ENCODE peak calls at places on chromosomes 6 and 20, in four cellular contexts. L, U, Q and C are unnamed samples.

GRCh38 chr20:728022-728944 is 40.0 kb downstream of the SLC52A3 start:
- DNase-seq in L (peak), U (peak), Q (no peak), C (peak)

GRCh38 chr6:132244744-132245143 is 156.5 kb downstream of the MOXD1 start:
- DNase-seq in U (no peak), L (no peak), Q (no peak), C (no peak)

GRCh38 chr6:42118162-42119001 is 24.0 kb downstream of the C6orf132 start:
- DNase-seq in L (peak), Q (no peak), U (peak), C (no peak)

GRCh38 chr6:162032620-162033019 is 694.9 kb downstream of the PRKN start:
- DNase-seq in L (no peak), U (no peak), Q (no peak), C (peak)

GRCh38 chr20:22744341-22745193 is 160.2 kb upstream of the FOXA2 start:
- DNase-seq in L (no peak), U (no peak), Q (peak), C (no peak)

GRCh38 chr6:143410859-143411270 is 39.6 kb downstream of the ADAT2 start:
- DNase-seq in U (no peak), L (no peak), Q (no peak), C (no peak)

GRCh38 chr6:31356216-31356945 is 598 bp downstream of the HLA-B start:
- DNase-seq in U (peak), Q (no peak), L (peak), C (peak)

GRCh38 chr20:6829510-6830116 is 62.1 kb downstream of the BMP2 start:
- DNase-seq in L (no peak), Q (no peak), U (no peak), C (peak)

GRCh38 chr20:20480689-20481088 is 112.8 kb downstream of the INSM1 start:
- DNase-seq in U (no peak), Q (no peak), L (no peak), C (peak)

GRCh38 chr6:150622941-150623874 is 23.5 kb downstream of the PLEKHG1 start:
- DNase-seq in Q (no peak), L (no peak), U (no peak), C (peak)

GRCh38 chr20:64139200-64140081 is 24.8 kb upstream of the MYT1 start:
- DNase-seq in U (no peak), L (no peak), Q (no peak), C (no peak)

GRCh38 chr6:41901882-41902519 is 6.8 kb upstream of the USP49 start:
- DNase-seq in L (peak), U (peak), Q (no peak), C (peak)

GRCh38 chr6:4848382-4849068 is 72.3 kb downstream of the CDYL start:
- DNase-seq in U (peak), Q (no peak), L (no peak), C (peak)

GRCh38 chr6:16821834-16822264 is 60.6 kb upstream of the ATXN1 start:
- DNase-seq in U (no peak), L (no peak), Q (no peak), C (no peak)

GRCh38 chr6:81075974-81076373 is 676.5 kb downstream of the TENT5A start:
- DNase-seq in U (no peak), L (no peak), Q (no peak), C (peak)

GRCh38 chr20:49288250-49288751 is 10.4 kb upstream of the ZNFX1 start:
- DNase-seq in U (no peak), L (no peak), Q (no peak), C (no peak)

GRCh38 chr6:26604026-26604425 is 7.3 kb downstream of the ABT1 start:
- DNase-seq in U (no peak), L (no peak), Q (no peak), C (no peak)

GRCh38 chr6:111692327-111693164 is 86.9 kb upstream of the TRAF3IP2 start:
- DNase-seq in U (peak), L (peak), Q (no peak), C (no peak)

GRCh38 chr20:13325033-13325432 is 104.0 kb downstream of the ISM1 start:
- DNase-seq in U (no peak), Q (no peak), L (no peak), C (peak)

GRCh38 chr20:49631074-49631716 is 63.3 kb upstream of the PTGIS start:
- DNase-seq in U (no peak), L (no peak), Q (no peak), C (no peak)

GRCh38 chr20:61419010-61419409 is 166.9 kb downstream of the CDH4 start:
- DNase-seq in L (no peak), U (no peak), Q (no peak), C (no peak)

GRCh38 chr6:63509652-63510352 is 62.5 kb upstream of the LOC128125822 start:
- DNase-seq in U (peak), Q (no peak), L (peak), C (no peak)

GRCh38 chr6:144725731-144726522 is 440.8 kb downstream of the UTRN start:
- DNase-seq in U (peak), L (no peak), Q (no peak), C (peak)

GRCh38 chr20:32987044-32987825 is 17.0 kb downstream of the SUN5 start:
- DNase-seq in L (no peak), U (no peak), Q (no peak), C (no peak)

GRCh38 chr6:132950556-132950955 is 136.2 kb downstream of the RPS12 start:
- DNase-seq in Q (no peak), L (no peak), U (no peak), C (no peak)

GRCh38 chr6:11011787-11012234 is 32.3 kb downstream of the ELOVL2 start:
- DNase-seq in Q (no peak), U (no peak), L (no peak), C (no peak)

GRCh38 chr6:11426571-11426970 is 111.0 kb upstream of the TMEM170B start:
- DNase-seq in L (no peak), U (no peak), Q (no peak), C (no peak)

GRCh38 chr20:24465730-24466129 is 3.7 kb upstream of the SYNDIG1 start:
- DNase-seq in U (peak), L (no peak), Q (peak), C (no peak)

GRCh38 chr6:29722773-29723665 is at the start of gene HLA-F:
- DNase-seq in L (peak), Q (peak), U (peak), C (no peak)

GRCh38 chr6:31738048-31738979 is 1.5 kb upstream of the MSH5 start:
- DNase-seq in U (peak), L (peak), Q (peak), C (peak)

GRCh38 chr6:89023591-89024441 is 56.7 kb upstream of the PNRC1 start:
- DNase-seq in Q (peak), U (peak), L (no peak), C (no peak)

GRCh38 chr20:62807444-62808210 is 3.0 kb downstream of the OGFR start:
- DNase-seq in U (no peak), Q (no peak), L (no peak), C (no peak)

GRCh38 chr6:1641391-1641790 is 31.7 kb downstream of the FOXC1 start:
- DNase-seq in L (no peak), Q (no peak), U (no peak), C (no peak)

GRCh38 chr20:59253779-59254319 is 46.6 kb upstream of the EDN3 start:
- DNase-seq in L (no peak), U (no peak), Q (no peak), C (peak)

GRCh38 chr20:9323622-9324021 is 190.8 kb upstream of the LAMP5 start:
- DNase-seq in U (no peak), L (no peak), Q (no peak), C (no peak)

GRCh38 chr6:148453906-148454305 is 111.3 kb downstream of the SASH1 start:
- DNase-seq in Q (no peak), U (no peak), L (no peak), C (no peak)

GRCh38 chr6:148450866-148451265 is 108.2 kb downstream of the SASH1 start:
- DNase-seq in Q (no peak), U (no peak), L (no peak), C (no peak)

GRCh38 chr6:148452921-148453320 is 110.3 kb downstream of the SASH1 start:
- DNase-seq in L (no peak), U (no peak), Q (no peak), C (no peak)

GRCh38 chr6:148448371-148449010 is 105.9 kb downstream of the SASH1 start:
- DNase-seq in Q (no peak), U (no peak), L (no peak), C (peak)

DNA sequence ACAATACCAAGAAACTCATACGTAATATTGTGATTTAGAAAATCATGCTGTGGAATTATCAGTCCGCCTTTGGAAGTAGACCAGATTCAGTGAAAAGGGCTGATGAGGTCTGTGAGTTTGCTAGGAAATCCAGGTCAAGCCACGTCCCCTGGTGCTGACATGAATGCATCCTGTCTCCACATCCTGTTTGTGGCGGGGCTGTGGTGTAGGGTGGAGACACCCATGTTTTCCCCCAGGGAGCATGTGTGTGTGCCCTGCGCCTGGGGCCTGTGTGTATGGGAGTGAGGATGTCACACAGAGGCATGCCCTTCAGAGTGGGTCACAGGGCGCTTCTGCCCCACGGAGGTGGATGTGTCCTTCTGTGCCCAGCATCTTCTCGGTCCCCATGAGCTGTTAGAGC is 109.1 kb downstream of the SASH1 start:
- DNase-seq in Q (no peak), L (no peak), U (peak), C (peak)
- H3K4me3 ChIP-seq in Q (no peak), L (no peak), U (no peak), C (no peak)

GRCh38 chr6:116059713-116060571 is 749 bp downstream of the FRK start:
- DNase-seq in L (peak), Q (no peak), U (no peak), C (peak)
- H3K4me3 ChIP-seq in L (peak), Q (peak), U (peak), C (no peak)

GRCh38 chr20:3071610-3072529 is at the start of gene OXT:
- DNase-seq in L (peak), Q (no peak), U (peak), C (no peak)
- H3K4me3 ChIP-seq in L (peak), Q (peak), U (peak), C (no peak)

GRCh38 chr6:21708181-21708580 is 114.6 kb downstream of the SOX4 start:
- DNase-seq in Q (no peak), U (no peak), L (no peak), C (no peak)
- H3K4me3 ChIP-seq in Q (no peak), U (no peak), L (no peak), C (no peak)

GRCh38 chr6:7048859-7049258 is 58.9 kb upstream of the RREB1 start:
- DNase-seq in U (no peak), L (no peak), Q (no peak), C (peak)

GRCh38 chr6:7050911-7051779 is 56.6 kb upstream of the RREB1 start:
- DNase-seq in U (peak), Q (peak), L (peak), C (peak)

GRCh38 chr6:7051780-7052440 is 55.9 kb upstream of the RREB1 start:
- DNase-seq in L (peak), U (peak), Q (no peak), C (peak)

GRCh38 chr6:7047966-7048365 is 59.8 kb upstream of the RREB1 start:
- DNase-seq in Q (no peak), L (no peak), U (no peak), C (peak)

DNA sequence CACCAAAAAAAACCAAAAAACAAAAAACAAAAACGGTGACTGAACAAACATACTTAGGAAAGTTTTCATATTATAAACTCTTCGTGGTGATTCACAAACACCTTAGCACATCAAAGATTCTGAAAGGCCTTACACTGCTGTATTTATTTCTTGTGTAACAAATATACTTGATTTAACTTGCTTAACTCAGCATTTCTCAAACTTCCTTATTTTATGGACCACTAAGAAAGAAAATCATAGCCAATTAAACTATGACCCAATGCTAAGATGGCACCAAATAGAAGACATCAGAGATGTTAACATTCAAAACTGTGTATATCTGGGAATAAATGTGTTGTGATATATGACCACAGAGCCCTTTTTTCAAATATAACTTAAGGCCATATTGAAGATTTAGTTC is 57.7 kb upstream of the RREB1 start:
- DNase-seq in L (no peak), U (no peak), Q (no peak), C (peak)
- H3K4me3 ChIP-seq in L (no peak), U (no peak), Q (no peak), C (no peak)

GRCh38 chr20:37800618-37801017 is 102.3 kb upstream of the VSTM2L start:
- DNase-seq in L (no peak), Q (no peak), U (no peak), C (no peak)

GRCh38 chr20:37807491-37807890 is 95.4 kb upstream of the VSTM2L start:
- DNase-seq in Q (no peak), L (no peak), U (no peak), C (peak)

GRCh38 chr20:37804584-37805566 is 98.1 kb upstream of the VSTM2L start:
- DNase-seq in Q (no peak), L (no peak), U (no peak), C (peak)

GRCh38 chr20:37801921-37802320 is 101.0 kb upstream of the VSTM2L start:
- DNase-seq in L (no peak), U (no peak), Q (no peak), C (no peak)

GRCh38 chr20:37803476-37804307 is 99.2 kb upstream of the VSTM2L start:
- DNase-seq in L (no peak), Q (no peak), U (no peak), C (peak)
- H3K4me3 ChIP-seq in L (no peak), Q (no peak), U (no peak), C (no peak)

GRCh38 chr6:137698636-137699035 is 168.4 kb upstream of the TNFAIP3 start:
- DNase-seq in L (no peak), U (no peak), Q (no peak), C (peak)
- H3K4me3 ChIP-seq in L (no peak), U (no peak), Q (no peak), C (no peak)